ENCODE peak calls at places on chromosomes 2 and 18, in five cellular contexts. H is GM23248, W is fibroblast of villous mesenchyme, J is foreskin fibroblast, Q is uterus. X is an unnamed sample.
A peak's percentile ranks its signal among the peaks of the same experiment; 100 is the strongest.

GRCh38 chr18:49876536-49876935 is 63.2 kb upstream of the ACAA2 start:
- DNase-seq in Q (no peak), H (no peak), W (peak; percentile 43), J (no peak), X (no peak)

GRCh38 chr2:37020887-37021796 is 54.8 kb upstream of the STRN start:
- DNase-seq in W (peak; percentile 26), J (no peak), H (peak; percentile 5), Q (no peak), X (no peak)

GRCh38 chr2:238856713-238857567 is 9.1 kb downstream of the TWIST2 start:
- DNase-seq in H (peak; percentile 77), J (no peak), Q (no peak), W (no peak), X (no peak)

GRCh38 chr18:31931163-31931885 is 11.6 kb downstream of the TRAPPC8 start:
- DNase-seq in J (peak; percentile 1), Q (no peak), W (peak; percentile 28), H (peak; percentile 28), X (no peak)

GRCh38 chr2:236261452-236261851 is 2.8 kb downstream of the ASB18 start:
- DNase-seq in W (no peak), H (no peak), J (no peak), Q (no peak), X (no peak)

GRCh38 chr18:23049698-23050373 is 85.4 kb upstream of the CABLES1 start:
- DNase-seq in J (no peak), Q (no peak), H (peak; percentile 4), W (no peak), X (no peak)

GRCh38 chr2:207472343-207473202 is 57.2 kb upstream of the CREB1 start:
- DNase-seq in W (no peak), J (no peak), Q (no peak), H (peak; percentile 69), X (no peak)

GRCh38 chr2:167028503-167028902 is 140.2 kb downstream of the XIRP2 start:
- DNase-seq in J (no peak), H (no peak), W (no peak), Q (no peak), X (no peak)

GRCh38 chr2:82675186-82675585 is 1783.9 kb downstream of the SUCLG1 start:
- DNase-seq in W (no peak), H (no peak), J (no peak), Q (no peak), X (no peak)

GRCh38 chr2:44803100-44803424 is 138.4 kb upstream of the SIX3 start:
- DNase-seq in Q (no peak), J (no peak), H (no peak), W (no peak), X (no peak)

GRCh38 chr2:48496867-48497266 is 33.1 kb upstream of the STON1 start:
- DNase-seq in J (peak; percentile 24), W (peak; percentile 93), Q (no peak), H (peak; percentile 89), X (peak; percentile 46)

GRCh38 chr2:12318427-12319057 is 398.2 kb upstream of the TRIB2 start:
- DNase-seq in W (peak; percentile 96), Q (peak; percentile 31), J (peak; percentile 80), H (peak; percentile 83), X (peak; percentile 83)

GRCh38 chr18:61765097-61765496 is 127.7 kb downstream of the RNF152 start:
- DNase-seq in Q (peak; percentile 59), H (peak; percentile 76), W (peak; percentile 39), J (peak; percentile 61), X (peak; percentile 15)

GRCh38 chr2:36559221-36559942 is 38.6 kb downstream of the FEZ2 start:
- DNase-seq in J (no peak), H (no peak), Q (no peak), W (no peak), X (no peak)

GRCh38 chr2:183809404-183809803 is 685.2 kb downstream of the NUP35 start:
- DNase-seq in Q (no peak), H (no peak), W (no peak), J (no peak), X (no peak)

GRCh38 chr2:41966920-41967319 is 80.9 kb upstream of the PKDCC start:
- DNase-seq in H (peak; percentile 60), W (no peak), Q (no peak), J (no peak), X (no peak)

GRCh38 chr2:240060977-240061591 is 7.8 kb upstream of the OR6B3 start:
- DNase-seq in J (peak; percentile 52), Q (no peak), W (peak; percentile 56), H (peak; percentile 69), X (peak; percentile 82)

GRCh38 chr2:69017876-69018275 is 4.9 kb downstream of the ANTXR1 start:
- DNase-seq in H (no peak), Q (no peak), J (no peak), W (no peak), X (no peak)

DNA sequence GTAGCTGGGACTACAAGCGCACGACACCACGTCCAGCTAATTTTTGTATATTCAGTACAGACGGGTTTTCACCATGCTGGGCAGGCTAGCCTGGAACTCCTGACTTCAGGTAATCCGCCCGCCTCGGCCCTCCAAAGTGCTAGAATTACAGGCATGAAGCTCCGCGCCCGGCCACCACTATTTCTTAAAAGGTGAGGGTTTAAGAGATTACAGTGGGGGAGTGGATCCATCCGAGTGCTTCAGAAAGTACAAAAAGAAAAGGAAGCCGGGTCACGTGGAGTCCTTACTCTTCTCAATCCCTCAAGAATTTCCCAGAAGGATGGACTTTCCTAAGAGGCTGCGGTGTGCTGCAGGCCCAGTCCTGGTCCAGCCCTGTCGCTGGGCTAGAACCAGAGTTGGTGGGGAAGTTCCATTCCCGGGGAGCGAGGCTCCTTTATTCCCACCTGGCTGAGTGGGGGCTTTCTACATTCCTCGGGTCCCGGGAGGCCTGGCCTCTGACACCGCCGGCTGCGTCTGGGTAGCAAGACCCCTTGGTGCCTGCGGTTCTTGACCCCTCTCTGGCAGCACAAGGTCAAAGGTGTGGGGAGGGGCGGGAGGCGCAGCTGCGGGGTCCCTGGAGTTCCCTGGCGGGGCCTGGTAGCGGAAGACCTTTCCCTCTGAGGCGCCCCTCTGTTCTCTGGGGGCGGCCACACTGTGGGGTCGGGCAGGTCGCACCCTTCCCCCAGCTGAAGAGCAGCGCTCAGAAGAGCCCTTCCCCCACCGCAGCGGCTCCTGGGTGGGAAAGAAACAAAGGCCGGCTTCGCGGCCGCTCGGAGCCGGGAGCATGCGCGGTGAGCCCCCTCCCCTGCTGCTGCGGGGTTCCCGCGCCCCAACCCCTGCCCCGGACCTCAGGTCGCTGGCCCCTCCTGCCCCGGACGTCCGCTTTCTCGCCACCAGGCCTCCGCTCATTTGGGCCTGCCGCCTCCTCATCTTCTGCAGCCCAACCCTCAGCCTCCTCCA is 146.5 kb downstream of the ANKRD44 start:
- DNase-seq in Q (no peak), J (no peak), W (no peak), H (no peak), X (no peak)
- H3K4me3 ChIP-seq in Q (peak overlapping the region; percentile 30), J (peak overlapping the region; percentile 26), W (peak overlapping the region; percentile 19), H (no peak overlapping the region), X (peak overlapping the region; percentile 39)

GRCh38 chr18:77046409-77046808 is 86.2 kb downstream of the MBP start:
- DNase-seq in H (no peak), J (no peak), Q (no peak), W (no peak), X (no peak)

GRCh38 chr18:77043541-77044280 is 88.9 kb downstream of the MBP start:
- DNase-seq in J (no peak), H (no peak), W (no peak), Q (no peak), X (no peak)

GRCh38 chr18:77046994-77047393 is 85.6 kb downstream of the MBP start:
- DNase-seq in H (no peak), J (no peak), W (no peak), Q (no peak), X (no peak)

GRCh38 chr18:77045682-77046081 is 86.9 kb downstream of the MBP start:
- DNase-seq in W (no peak), Q (no peak), H (no peak), J (no peak), X (no peak)

GRCh38 chr18:77044866-77045664 is 87.5 kb downstream of the MBP start:
- DNase-seq in Q (no peak), H (no peak), W (no peak), J (no peak), X (no peak)
- H3K4me3 ChIP-seq in Q (no peak overlapping the region), H (no peak overlapping the region), W (no peak overlapping the region), J (no peak overlapping the region), X (no peak overlapping the region)

GRCh38 chr18:77067315-77068061 is 65.1 kb downstream of the MBP start:
- DNase-seq in H (peak; percentile 97), J (peak; percentile 88), W (peak; percentile 94), Q (peak; percentile 66), X (peak; percentile 91)
- H3K4me3 ChIP-seq in H (peak overlapping the region; percentile 47), J (no peak overlapping the region), W (no peak overlapping the region), Q (no peak overlapping the region), X (peak overlapping the region; percentile 20)

DNA sequence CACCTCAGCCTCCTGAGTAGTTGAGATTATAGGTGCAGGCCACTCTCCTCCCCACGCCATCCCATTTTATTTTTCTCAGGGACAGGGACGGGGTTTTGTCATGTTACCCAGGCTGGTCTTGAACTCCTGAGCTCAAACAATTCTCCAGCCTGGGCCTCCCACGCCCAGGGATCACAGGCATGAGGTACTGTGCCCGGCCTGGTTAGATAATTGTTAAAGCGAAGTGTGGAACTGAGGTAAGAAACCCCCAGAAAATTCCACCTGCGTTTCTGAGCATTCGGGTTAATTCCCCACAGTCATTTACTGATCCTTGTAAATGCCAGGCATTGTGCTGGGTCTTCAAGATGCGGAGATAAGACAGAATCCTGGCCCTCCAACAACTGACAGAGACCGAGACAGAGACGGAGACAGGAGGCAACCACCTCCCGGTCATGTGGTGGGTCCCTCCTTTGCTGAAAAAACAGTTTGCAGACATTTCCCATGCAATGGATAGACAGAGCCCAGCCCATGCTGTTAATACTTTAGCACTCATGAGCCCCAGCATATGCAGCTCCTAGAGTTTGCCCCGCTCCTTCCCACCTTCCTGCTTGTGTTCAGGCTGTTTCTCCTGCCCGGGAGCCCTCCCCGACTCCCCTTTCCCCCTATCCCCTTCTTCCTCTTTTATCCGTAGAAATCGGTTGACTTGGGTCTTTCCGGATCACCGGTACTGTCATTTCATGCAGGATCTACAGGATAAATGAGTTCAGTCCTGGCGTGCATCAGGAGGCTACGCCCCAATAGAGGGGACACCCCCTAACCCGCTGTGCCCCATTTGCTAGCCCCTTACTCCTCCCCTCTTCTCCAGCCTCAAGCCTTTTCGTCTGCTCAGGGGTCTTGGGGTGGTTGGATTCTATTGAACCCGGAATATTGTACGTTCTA is 1.6 kb upstream of the RHOB start:
- DNase-seq in J (no peak), H (no peak), W (no peak), Q (no peak), X (no peak)
- H3K4me3 ChIP-seq in J (no peak overlapping the region), H (no peak overlapping the region), W (no peak overlapping the region), Q (no peak overlapping the region), X (no peak overlapping the region)

DNA sequence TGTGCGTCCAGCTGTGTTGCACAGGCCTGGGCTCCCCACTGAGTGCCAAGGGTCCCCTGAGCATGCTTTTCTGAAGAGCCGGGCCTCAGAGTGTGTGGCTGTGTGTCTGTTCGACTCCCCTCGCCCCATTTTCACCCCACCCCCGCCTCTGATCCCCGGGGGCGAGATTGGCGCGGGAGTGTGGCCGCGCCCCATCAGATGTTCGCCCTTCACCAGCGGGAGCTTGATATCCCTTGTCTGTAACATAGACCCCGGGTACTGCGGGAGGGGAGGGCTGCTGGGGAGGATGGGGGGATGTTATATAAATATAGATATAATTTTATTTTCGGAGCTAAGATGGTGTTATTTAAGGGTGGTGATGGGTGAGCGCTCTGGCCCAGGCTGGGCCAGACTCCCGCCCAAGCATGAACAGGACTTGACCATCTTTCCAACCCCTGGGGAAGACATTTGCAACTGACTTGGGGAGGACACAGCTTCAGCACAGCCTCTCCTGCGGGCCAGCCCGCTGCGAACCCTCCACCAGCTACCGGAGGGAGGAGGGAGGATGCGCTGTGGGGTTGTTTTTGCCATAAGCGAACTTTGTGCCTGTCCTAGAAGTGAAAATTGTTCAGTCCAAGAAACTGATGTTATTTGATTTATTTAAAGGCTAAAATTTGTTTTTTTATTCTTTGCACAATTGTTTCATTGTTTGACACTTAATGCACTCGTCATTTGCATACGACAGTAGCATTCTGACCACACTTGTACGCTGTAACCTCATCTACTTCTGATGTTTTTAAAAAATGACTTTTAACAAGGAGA is 1.6 kb downstream of the RHOB start:
- DNase-seq in W (peak; percentile 41), J (no peak), Q (peak; percentile 45), H (peak; percentile 59), X (peak; percentile 48)
- H3K4me3 ChIP-seq in W (peak overlapping the region; percentile 94), J (peak overlapping the region; percentile 77), Q (peak overlapping the region; percentile 97), H (peak overlapping the region; percentile 95), X (peak overlapping the region; percentile 90)